ENCODE peak calls at places on chromosomes 5 and 9, in nine cellular contexts. M is mucosa of descending colon, G is ovary, Z is astrocyte of the spinal cord, D is fibroblast of villous mesenchyme, E is mammary epithelial cell, A is sigmoid colon, F is NB4, C is cardiac muscle cell. J is an unnamed sample.
A peak's percentile ranks its signal among the peaks of the same experiment; 100 is the strongest.

GRCh38 chr5:62935660-62936059 is 357.0 kb downstream of the LRRC70 start:
- DNase-seq in M (no peak), G (peak; percentile 55), Z (no peak), D (no peak), E (no peak), A (no peak), F (no peak), C (no peak), J (peak; percentile 69)

GRCh38 chr9:21856301-21857094 is 54.1 kb downstream of the MTAP start:
- DNase-seq in M (no peak), G (no peak), Z (peak; percentile 32), D (peak; percentile 50), E (no peak), A (no peak), F (no peak), C (no peak), J (peak; percentile 45)

GRCh38 chr5:150443242-150444075 is 6.1 kb downstream of the RPS14 start:
- DNase-seq in M (no peak), G (no peak), Z (no peak), D (no peak), E (no peak), A (no peak), F (peak; percentile 37), C (no peak), J (no peak)

GRCh38 chr5:52269853-52270252 is 517.9 kb upstream of the ITGA1 start:
- DNase-seq in M (no peak), G (no peak), Z (no peak), D (no peak), E (no peak), A (no peak), F (no peak), C (no peak), J (no peak)

GRCh38 chr9:33187519-33188218 is 20.5 kb upstream of the B4GALT1 start:
- DNase-seq in M (no peak), G (peak; percentile 70), Z (peak; percentile 54), D (peak; percentile 50), E (no peak), A (peak; percentile 80), F (no peak), C (peak; percentile 57), J (peak; percentile 84)

GRCh38 chr5:65822696-65823095 is 100.7 kb downstream of the NLN start:
- DNase-seq in M (no peak), G (no peak), Z (no peak), D (no peak), E (no peak), A (no peak), F (no peak), C (no peak), J (no peak)

GRCh38 chr5:83720805-83721431 is at the start of gene HAPLN1:
- DNase-seq in M (peak; percentile 46), G (no peak), Z (peak; percentile 53), D (no peak), E (no peak), A (no peak), F (no peak), C (peak; percentile 51), J (peak; percentile 16)

GRCh38 chr5:55675119-55675518 is 37.0 kb downstream of the SLC38A9 start:
- DNase-seq in M (no peak), G (no peak), Z (peak; percentile 35), D (no peak), E (no peak), A (no peak), F (no peak), C (no peak), J (peak; percentile 47)

GRCh38 chr5:177382423-177383029 is 1.7 kb upstream of the SLC34A1 start:
- DNase-seq in M (no peak), G (peak; percentile 72), Z (peak; percentile 23), D (peak; percentile 36), E (no peak), A (no peak), F (peak; percentile 53), C (peak; percentile 39), J (peak; percentile 56)

GRCh38 chr5:142947427-142947709 is 177.2 kb downstream of the ARHGAP26 start:
- DNase-seq in M (no peak), G (no peak), Z (no peak), D (no peak), E (no peak), A (no peak), F (no peak), C (no peak), J (no peak)

GRCh38 chr9:77453857-77454647 is 194.1 kb downstream of the GNA14 start:
- DNase-seq in M (no peak), G (no peak), Z (no peak), D (peak; percentile 12), E (no peak), A (no peak), F (peak; percentile 70), C (no peak), J (no peak)
- TF ChIP-seq CTCF in M (no peak), G (no peak), Z (no peak), D (no peak), E (no peak), A (no peak), F (no peak), C (no peak), J (no peak)

GRCh38 chr9:121742923-121743322 is 91.5 kb downstream of the DAB2IP start:
- DNase-seq in M (peak; percentile 60), G (no peak), Z (no peak), D (no peak), E (no peak), A (no peak), F (no peak), C (no peak), J (no peak)
- H3K4me3 ChIP-seq in M (no peak overlapping the region), G (peak overlapping the region; percentile 56), Z (no peak overlapping the region), D (no peak overlapping the region), E (no peak overlapping the region), A (peak overlapping the region; percentile 56), F (no peak overlapping the region), C (no peak overlapping the region), J (peak overlapping the region; percentile 60)

GRCh38 chr5:10699987-10700386 is 61.0 kb downstream of the DAP start:
- DNase-seq in M (no peak), G (no peak), Z (no peak), D (no peak), E (no peak), A (no peak), F (no peak), C (no peak), J (no peak)

GRCh38 chr5:10702040-10702629 is 58.9 kb downstream of the DAP start:
- DNase-seq in M (no peak), G (peak; percentile 70), Z (peak; percentile 96), D (peak; percentile 98), E (peak; percentile 57), A (no peak), F (no peak), C (no peak), J (peak; percentile 97)

GRCh38 chr5:10702911-10703491 is 58.0 kb downstream of the DAP start:
- DNase-seq in M (no peak), G (no peak), Z (peak; percentile 52), D (peak; percentile 82), E (peak; percentile 58), A (no peak), F (no peak), C (no peak), J (peak; percentile 59)

GRCh38 chr5:10700516-10700915 is 60.5 kb downstream of the DAP start:
- DNase-seq in M (no peak), G (no peak), Z (no peak), D (no peak), E (no peak), A (no peak), F (no peak), C (no peak), J (no peak)

DNA sequence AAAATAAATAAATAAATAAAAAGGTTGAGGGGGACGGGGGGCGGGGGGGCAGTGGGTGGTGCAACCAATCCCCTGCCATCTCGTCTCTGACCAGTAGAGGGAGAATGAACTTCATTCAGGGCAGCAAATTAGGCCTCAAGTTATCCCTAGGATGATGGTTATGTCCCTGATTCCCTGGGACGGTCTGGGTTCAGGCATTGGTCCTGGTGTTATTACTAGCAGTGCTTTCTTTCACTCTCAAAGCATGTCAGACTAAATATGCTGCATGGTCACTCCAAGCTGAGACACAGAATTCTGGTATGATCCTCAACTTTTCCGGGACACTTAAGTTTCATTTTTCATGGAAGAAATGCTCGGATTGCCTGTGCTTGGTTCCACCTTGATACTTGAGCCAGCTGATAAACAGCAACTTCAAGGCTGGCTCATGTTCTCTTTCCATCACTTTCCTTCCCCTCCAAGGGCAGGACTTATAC is 59.4 kb downstream of the DAP start:
- DNase-seq in M (no peak), G (no peak), Z (peak; percentile 65), D (peak; percentile 73), E (no peak), A (no peak), F (peak; percentile 56), C (peak; percentile 50), J (peak; percentile 75)
- TF ChIP-seq CTCF in M (peak; percentile 46), G (no peak), Z (peak; percentile 60), D (peak; percentile 62), E (peak; percentile 59), A (peak; percentile 64), F (peak; percentile 66), C (peak; percentile 53), J (peak; percentile 67)

GRCh38 chr9:12775963-12776774 is 1.3 kb downstream of the LURAP1L start:
- DNase-seq in M (peak; percentile 90), G (peak; percentile 87), Z (peak; percentile 88), D (peak; percentile 93), E (peak; percentile 88), A (peak; percentile 96), F (peak; percentile 50), C (peak; percentile 76), J (peak; percentile 97)

GRCh38 chr9:12776775-12777055 is 1.9 kb downstream of the LURAP1L start:
- DNase-seq in M (no peak), G (no peak), Z (no peak), D (peak; percentile 66), E (no peak), A (no peak), F (no peak), C (no peak), J (peak; percentile 78)

GRCh38 chr9:12775373-12775962 is 648 bp downstream of the LURAP1L start:
- DNase-seq in M (no peak), G (peak; percentile 45), Z (peak; percentile 20), D (no peak), E (no peak), A (peak; percentile 67), F (no peak), C (peak; percentile 46), J (no peak)

GRCh38 chr9:12778389-12778788 is 3.6 kb downstream of the LURAP1L start:
- DNase-seq in M (no peak), G (no peak), Z (no peak), D (no peak), E (no peak), A (no peak), F (no peak), C (no peak), J (no peak)

DNA sequence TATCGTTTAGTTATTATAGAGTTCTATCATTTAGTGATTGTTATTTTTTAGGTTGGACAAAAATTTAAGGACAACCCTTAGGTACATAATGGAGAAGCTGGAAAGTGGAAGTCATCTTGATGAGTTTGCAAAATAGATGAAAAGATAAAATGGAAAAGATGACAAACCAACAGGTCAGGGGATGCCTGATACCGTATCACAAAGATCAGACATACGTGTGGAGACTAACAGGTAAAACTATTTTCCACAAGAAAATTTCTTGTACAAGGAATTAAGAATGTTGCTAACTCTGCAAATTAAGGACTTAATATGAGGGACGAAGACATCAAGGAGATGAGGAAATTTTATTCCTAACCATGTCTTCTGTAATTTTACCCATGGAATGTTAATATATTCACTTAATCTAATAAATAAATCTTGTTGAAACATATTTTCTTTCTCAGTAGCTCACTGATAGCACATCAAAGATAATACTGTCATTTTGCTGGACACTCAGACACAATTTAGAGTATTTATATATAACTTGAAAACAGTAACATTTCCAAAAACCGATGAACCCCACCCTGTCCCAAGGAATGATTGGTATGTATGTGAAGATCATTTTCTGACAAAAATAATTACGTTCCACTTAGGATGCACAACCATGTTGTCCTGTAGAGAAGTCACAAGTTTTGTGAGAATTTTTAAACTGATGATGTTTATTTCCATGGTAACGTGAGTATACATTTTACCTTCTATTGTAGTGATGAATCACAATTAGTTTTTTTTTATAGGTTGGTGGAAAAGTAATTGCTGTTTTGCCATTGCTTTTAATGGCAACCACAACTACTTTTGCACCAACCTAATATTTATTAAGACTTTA is 2.6 kb downstream of the LURAP1L start:
- DNase-seq in M (no peak), G (no peak), Z (no peak), D (no peak), E (no peak), A (no peak), F (no peak), C (no peak), J (peak; percentile 31)
- H3K4me3 ChIP-seq in M (no peak overlapping the region), G (peak overlapping the region; percentile 75), Z (peak overlapping the region; percentile 85), D (peak overlapping the region; percentile 92), E (peak overlapping the region; percentile 84), A (peak overlapping the region; percentile 89), F (no peak overlapping the region), C (no peak overlapping the region), J (peak overlapping the region; percentile 80)